ENCODE peak calls at places on chromosomes 5 and 9, in four cellular contexts. G is PC-3, N is tibial artery, U is sigmoid colon. H is an unnamed sample.

GRCh38 chr9:134320916-134321570 is 5.2 kb upstream of the RXRA start:
- DNase-seq in G (no peak), N (peak; percentile 19), U (peak; percentile 64), H (no peak)

GRCh38 chr5:13997514-13997913 is 53.0 kb upstream of the DNAH5 start:
- DNase-seq in G (no peak), N (no peak), U (no peak), H (no peak)

GRCh38 chr5:129367883-129368282 is 92.2 kb upstream of the ADAMTS19 start:
- DNase-seq in G (no peak), N (no peak), U (no peak), H (no peak)

GRCh38 chr9:132061526-132061925 is 18.1 kb downstream of the MED27 start:
- DNase-seq in G (no peak), N (no peak), U (no peak), H (no peak)

GRCh38 chr5:154771383-154771901 is 16.3 kb downstream of the LARP1 start:
- DNase-seq in G (no peak), N (peak; percentile 40), U (peak; percentile 77), H (peak; percentile 20)

GRCh38 chr5:178287791-178288105 is 55.1 kb upstream of the PHYKPL start:
- DNase-seq in G (no peak), N (peak; percentile 11), U (no peak), H (no peak)

GRCh38 chr9:79687131-79687447 is 115.3 kb downstream of the TLE4 start:
- DNase-seq in G (no peak), N (no peak), U (no peak), H (peak; percentile 32)

GRCh38 chr9:133147412-133148271 is 16.1 kb downstream of the GBGT1 start:
- DNase-seq in G (peak; percentile 74), N (peak; percentile 80), U (peak; percentile 82), H (peak; percentile 65)

GRCh38 chr5:145854651-145855258 is 18.1 kb downstream of the GRXCR2 start:
- DNase-seq in G (peak; percentile 83), N (no peak), U (no peak), H (peak; percentile 67)

GRCh38 chr9:103798620-103799019 is 295.5 kb upstream of the SMC2 start:
- DNase-seq in G (peak; percentile 43), N (no peak), U (no peak), H (no peak)

GRCh38 chr5:54956922-54957321 is 28.5 kb downstream of the ESM1 start:
- DNase-seq in G (no peak), N (no peak), U (no peak), H (no peak)

GRCh38 chr9:72585737-72586136 is 64.3 kb downstream of the TMC1 start:
- DNase-seq in G (peak; percentile 45), N (no peak), U (no peak), H (no peak)

GRCh38 chr9:6715755-6716643 is 41.8 kb upstream of the KDM4C start:
- DNase-seq in G (peak; percentile 36), N (peak; percentile 23), U (peak; percentile 67), H (no peak)

GRCh38 chr5:61097465-61097864 is 64.8 kb downstream of the SMIM15 start:
- DNase-seq in G (no peak), N (no peak), U (no peak), H (no peak)

GRCh38 chr5:25028994-25029393 is 384.2 kb upstream of the CDH10 start:
- DNase-seq in G (no peak), N (no peak), U (peak; percentile 62), H (peak; percentile 11)

GRCh38 chr9:79706512-79706911 is 134.7 kb downstream of the TLE4 start:
- DNase-seq in G (no peak), N (no peak), U (no peak), H (no peak)

GRCh38 chr9:114465417-114465816 is 39.9 kb downstream of the WHRN start:
- DNase-seq in G (no peak), N (no peak), U (no peak), H (no peak)

GRCh38 chr5:88660326-88660946 is 222.5 kb downstream of the MEF2C start:
- DNase-seq in G (peak; percentile 81), N (no peak), U (no peak), H (no peak)

GRCh38 chr5:16957305-16958165 is 21.4 kb upstream of the MYO10 start:
- DNase-seq in G (peak; percentile 100), N (no peak), U (no peak), H (no peak)

GRCh38 chr5:112308608-112309007 is 110.5 kb downstream of the EPB41L4A start:
- DNase-seq in G (no peak), N (no peak), U (no peak), H (no peak)

GRCh38 chr5:11955386-11955785 is 51.1 kb upstream of the CTNND2 start:
- DNase-seq in G (peak; percentile 80), N (no peak), U (no peak), H (no peak)

GRCh38 chr5:169426674-169427250 is 125.8 kb upstream of the SLIT3 start:
- DNase-seq in G (no peak), N (no peak), U (no peak), H (no peak)

GRCh38 chr5:176350416-176350815 is 11.1 kb downstream of the KIAA1191 start:
- DNase-seq in G (no peak), N (no peak), U (no peak), H (no peak)

GRCh38 chr5:61329729-61330128 is 2.3 kb upstream of the ZSWIM6 start:
- DNase-seq in G (peak; percentile 26), N (no peak), U (no peak), H (peak; percentile 45)

GRCh38 chr5:63456279-63456678 is 506.0 kb downstream of the HTR1A start:
- DNase-seq in G (peak; percentile 51), N (no peak), U (no peak), H (no peak)

GRCh38 chr5:180813418-180813817 is 10.8 kb upstream of the MGAT1 start:
- DNase-seq in G (peak; percentile 35), N (no peak), U (peak; percentile 48), H (no peak)

GRCh38 chr5:150511641-150512367 is 3.9 kb downstream of the NDST1 start:
- DNase-seq in G (peak; percentile 66), N (no peak), U (no peak), H (peak; percentile 83)

GRCh38 chr5:32710335-32710858 is 724 bp upstream of the NPR3 start:
- DNase-seq in G (peak; percentile 21), N (no peak), U (peak; percentile 72), H (no peak)

GRCh38 chr5:54495027-54495426 is 22.5 kb upstream of the SNX18 start:
- DNase-seq in G (no peak), N (no peak), U (no peak), H (no peak)

GRCh38 chr5:91528831-91529230 is 145.7 kb upstream of the ARRDC3 start:
- DNase-seq in G (no peak), N (no peak), U (no peak), H (no peak)

DNA sequence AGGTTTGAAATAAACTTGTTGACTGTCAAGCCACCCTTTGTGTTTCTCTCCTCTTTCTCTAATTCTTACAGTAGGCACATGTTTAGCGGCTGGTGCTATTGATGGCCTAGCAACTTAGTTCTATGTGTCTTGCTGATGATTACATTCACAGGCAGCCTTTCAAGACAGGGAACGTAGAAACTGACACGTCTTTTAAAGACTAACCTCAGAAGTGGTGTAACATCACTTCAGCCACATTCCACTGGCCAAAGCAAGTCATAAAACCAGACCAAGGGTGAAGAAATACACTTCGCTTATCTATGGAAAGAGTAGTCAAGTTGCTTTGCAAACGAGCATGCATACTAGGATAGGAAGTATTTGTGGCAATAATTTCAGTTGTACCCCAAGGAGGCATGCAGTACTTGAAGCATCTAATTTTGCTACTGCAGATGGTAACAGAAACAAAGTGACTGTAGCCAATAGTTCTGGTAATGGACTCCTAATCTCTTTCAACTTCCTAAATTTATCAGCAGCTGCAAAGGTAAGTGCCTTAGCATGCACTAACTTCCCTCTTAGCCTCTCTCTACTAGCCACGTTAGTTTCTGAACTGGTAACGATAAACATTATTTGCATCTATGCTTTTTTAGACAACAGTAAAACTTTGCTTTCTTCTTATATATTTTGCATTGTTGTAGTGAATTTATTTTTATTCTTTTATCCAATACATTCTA is 6.4 kb upstream of the CKS2 start:
- DNase-seq in G (no peak), N (no peak), U (no peak), H (no peak)
- H3K27ac ChIP-seq in G (no peak overlapping the region), N (no peak overlapping the region), U (no peak overlapping the region), H (no peak overlapping the region)

DNA sequence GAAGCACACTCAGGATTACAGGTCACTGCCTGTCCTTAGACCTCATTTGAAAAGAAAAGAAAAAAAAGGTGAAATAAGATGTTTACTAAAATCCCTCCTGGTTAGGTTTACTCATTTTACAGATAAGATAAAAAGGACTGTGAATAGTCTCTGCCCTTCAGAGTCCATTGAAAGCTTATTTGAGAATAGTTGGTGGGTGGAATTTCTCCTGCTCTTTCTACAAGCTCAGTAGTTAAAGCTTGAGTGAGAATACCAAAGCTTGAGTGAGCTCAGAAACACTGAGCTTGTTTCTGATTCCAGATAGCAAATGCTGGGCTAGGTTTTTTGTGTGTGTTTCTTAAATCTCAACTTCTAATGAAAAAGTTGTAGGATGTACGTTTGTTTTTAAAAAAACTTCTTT is 106.7 kb downstream of the SLF1 start:
- DNase-seq in G (no peak), N (no peak), U (no peak), H (no peak)
- H3K4me1 ChIP-seq in G (no peaks in the 10 kb centered on the region), N (no peaks in the 10 kb centered on the region), U (no peaks in the 10 kb centered on the region), H (no peaks in the 10 kb centered on the region)

DNA sequence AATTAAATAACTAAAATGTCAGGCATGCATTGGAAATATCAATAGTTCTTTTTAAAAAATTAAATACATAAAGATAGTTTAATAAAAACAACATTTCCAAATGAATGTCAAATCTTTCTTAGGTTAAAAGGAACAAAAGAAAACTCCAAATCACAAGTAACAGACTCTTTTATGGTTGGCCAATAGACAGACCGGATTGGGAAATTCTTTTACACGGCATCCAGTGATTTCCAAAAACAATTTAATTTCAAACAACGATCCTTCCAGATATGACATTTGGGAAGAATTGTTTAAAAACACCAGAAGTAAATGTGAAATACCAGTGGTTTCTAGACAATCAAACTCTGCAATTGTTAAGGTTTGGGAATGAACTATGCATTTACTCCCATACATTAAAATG is 32.8 kb downstream of the ZNF474 start:
- DNase-seq in G (no peak), N (no peak), U (no peak), H (no peak)
- H3K27ac ChIP-seq in G (peak overlapping the region; percentile 89), N (no peak overlapping the region), U (no peak overlapping the region), H (no peak overlapping the region)

GRCh38 chr9:33044162-33044673 is 19.1 kb downstream of the DNAJA1 start:
- DNase-seq in G (peak; percentile 75), N (peak; percentile 89), U (peak; percentile 95), H (peak; percentile 89)
- H3K4me1 ChIP-seq in G (peaks cover 15% of the 10 kb centered on the region), N (peaks cover 7% of the 10 kb centered on the region), U (peaks cover 12% of the 10 kb centered on the region), H (no peaks in the 10 kb centered on the region)

H was measured in A673.